ENCODE peak calls at places on chromosomes 11 and 22, in eight cellular contexts. Y is stimulated activated CD4-positive, alpha-beta T cell treated with anti-CD3 and anti-CD28 coated beads, TNF-alpha, amount 100 ng/mL, for 1 hour; Q is astrocyte; N is HEK293T; H is AG09319; U is GM12892; C is NCI-H748 treated with DMSO at 0.1 percent for 48 hours; Z is A549. W is an unnamed sample.

GRCh38 chr11:93905384-93905783 is 55.0 kb upstream of the VSTM5 start:
- DNase-seq in Y (no peak), Q (peak; percentile 64), N (no peak), H (no peak), U (no peak), C (no peak), Z (no peak), W (no peak)

GRCh38 chr11:46491661-46492331 is 100.2 kb upstream of the CHRM4 start:
- DNase-seq in Y (no peak), Q (no peak), N (no peak), H (no peak), U (no peak), C (no peak), Z (no peak), W (no peak)

GRCh38 chr11:115676768-115677167 is 172.6 kb upstream of the CADM1 start:
- DNase-seq in Y (no peak), Q (peak; percentile 92), N (no peak), H (no peak), U (no peak), C (no peak), Z (no peak), W (no peak)

GRCh38 chr22:45183974-45184373 is 20.2 kb downstream of the NUP50 start:
- DNase-seq in Y (no peak), Q (no peak), N (no peak), H (no peak), U (no peak), C (no peak), Z (no peak), W (no peak)

GRCh38 chr11:2584812-2585565 is 114.8 kb downstream of the KCNQ1OT1 start:
- DNase-seq in Y (no peak), Q (no peak), N (no peak), H (no peak), U (peak; percentile 3), C (no peak), Z (no peak), W (no peak)

GRCh38 chr11:134655189-134655937 is 243.3 kb upstream of the B3GAT1 start:
- DNase-seq in Y (no peak), Q (no peak), N (no peak), H (no peak), U (no peak), C (no peak), Z (no peak), W (no peak)

GRCh38 chr11:94794287-94795168 is 26.4 kb downstream of the AMOTL1 start:
- DNase-seq in Y (no peak), Q (peak; percentile 99), N (no peak), H (peak; percentile 71), U (no peak), C (no peak), Z (peak; percentile 19), W (no peak)

GRCh38 chr22:44019846-44020245 is 4.3 kb upstream of the PARVB start:
- DNase-seq in Y (no peak), Q (no peak), N (no peak), H (no peak), U (no peak), C (no peak), Z (no peak), W (no peak)

GRCh38 chr22:37210041-37210803 is 2.1 kb downstream of the SSTR3 start:
- DNase-seq in Y (no peak), Q (no peak), N (no peak), H (no peak), U (no peak), C (no peak), Z (no peak), W (no peak)

GRCh38 chr11:57325735-57326048 is 940 bp upstream of the TNKS1BP1 start:
- DNase-seq in Y (no peak), Q (no peak), N (peak; percentile 15), H (no peak), U (no peak), C (no peak), Z (peak; percentile 37), W (no peak)

GRCh38 chr11:111631666-111632039 is 29.4 kb downstream of the SIK2 start:
- DNase-seq in Y (no peak), Q (peak; percentile 86), N (no peak), H (peak; percentile 60), U (no peak), C (no peak), Z (no peak), W (no peak)

GRCh38 chr11:70109006-70109405 is 30.9 kb downstream of the ANO1 start:
- DNase-seq in Y (no peak), Q (peak; percentile 56), N (no peak), H (no peak), U (no peak), C (no peak), Z (no peak), W (no peak)

GRCh38 chr11:115643491-115643995 is 139.3 kb upstream of the CADM1 start:
- DNase-seq in Y (no peak), Q (no peak), N (no peak), H (no peak), U (no peak), C (no peak), Z (no peak), W (no peak)

GRCh38 chr11:111540921-111541208 is 345 bp downstream of the LAYN start:
- DNase-seq in Y (no peak), Q (no peak), N (no peak), H (no peak), U (no peak), C (no peak), Z (no peak), W (no peak)

GRCh38 chr11:74647404-74647803 is 55.0 kb downstream of the POLD3 start:
- DNase-seq in Y (no peak), Q (no peak), N (no peak), H (no peak), U (no peak), C (no peak), Z (no peak), W (no peak)

GRCh38 chr22:40002935-40003715 is 8.4 kb downstream of the FAM83F start:
- DNase-seq in Y (no peak), Q (no peak), N (no peak), H (no peak), U (no peak), C (no peak), Z (no peak), W (no peak)

GRCh38 chr22:48135641-48136040 is 1373.2 kb downstream of the TBC1D22A start:
- DNase-seq in Y (no peak), Q (no peak), N (no peak), H (no peak), U (no peak), C (peak; percentile 82), Z (no peak), W (no peak)

GRCh38 chr11:65315204-65315865 is 669 bp downstream of the CDC42EP2 start:
- DNase-seq in Y (peak; percentile 81), Q (no peak), N (peak; percentile 84), H (peak; percentile 52), U (peak; percentile 82), C (peak; percentile 57), Z (peak; percentile 78), W (peak; percentile 87)

GRCh38 chr11:5252280-5253265 is 2.0 kb downstream of the HBG2 start:
- DNase-seq in Y (no peak), Q (no peak), N (no peak), H (no peak), U (no peak), C (no peak), Z (no peak), W (no peak)

GRCh38 chr11:133508448-133508847 is 23.9 kb downstream of the OPCML start:
- DNase-seq in Y (no peak), Q (no peak), N (no peak), H (no peak), U (no peak), C (no peak), Z (no peak), W (no peak)

GRCh38 chr22:30386960-30387848 is at the start of gene RNF215:
- DNase-seq in Y (peak; percentile 74), Q (peak; percentile 21), N (peak; percentile 99), H (no peak), U (peak; percentile 93), C (peak; percentile 30), Z (peak; percentile 68), W (peak; percentile 86)

GRCh38 chr11:19344661-19345518 is 104.1 kb upstream of the E2F8 start:
- DNase-seq in Y (no peak), Q (no peak), N (peak; percentile 49), H (no peak), U (peak; percentile 48), C (peak; percentile 71), Z (peak; percentile 10), W (peak; percentile 66)

GRCh38 chr11:15276616-15277015 is 161.9 kb downstream of the INSC start:
- DNase-seq in Y (no peak), Q (no peak), N (peak; percentile 36), H (no peak), U (no peak), C (peak; percentile 42), Z (no peak), W (no peak)

GRCh38 chr22:42500164-42500835 is 19.3 kb downstream of the RRP7A start:
- DNase-seq in Y (peak; percentile 75), Q (peak; percentile 40), N (peak; percentile 31), H (peak; percentile 27), U (peak; percentile 98), C (no peak), Z (peak; percentile 85), W (peak; percentile 69)

GRCh38 chr11:116927163-116927772 is 89.8 kb upstream of the APOA1 start:
- DNase-seq in Y (no peak), Q (no peak), N (peak; percentile 31), H (no peak), U (no peak), C (no peak), Z (no peak), W (no peak)

GRCh38 chr11:11786771-11787170 is 55.0 kb upstream of the USP47 start:
- DNase-seq in Y (no peak), Q (peak; percentile 9), N (peak; percentile 27), H (peak; percentile 3), U (no peak), C (no peak), Z (peak; percentile 47), W (peak; percentile 12)

GRCh38 chr11:73252577-73253191 is 19.5 kb upstream of the P2RY6 start:
- DNase-seq in Y (no peak), Q (no peak), N (no peak), H (no peak), U (no peak), C (no peak), Z (peak; percentile 58), W (peak; percentile 73)

GRCh38 chr22:47057916-47058585 is 295.6 kb downstream of the TBC1D22A start:
- DNase-seq in Y (no peak), Q (no peak), N (no peak), H (no peak), U (no peak), C (no peak), Z (no peak), W (no peak)

GRCh38 chr11:102613455-102613854 is 11.7 kb downstream of the MMP20 start:
- DNase-seq in Y (no peak), Q (no peak), N (no peak), H (no peak), U (no peak), C (no peak), Z (no peak), W (no peak)

GRCh38 chr22:29587938-29588699 is 7.2 kb upstream of the NIPSNAP1 start:
- DNase-seq in Y (no peak), Q (peak; percentile 89), N (no peak), H (peak; percentile 75), U (no peak), C (no peak), Z (peak; percentile 54), W (no peak)

GRCh38 chr11:126815111-126815510 is 185.5 kb downstream of the KIRREL3 start:
- DNase-seq in Y (no peak), Q (peak; percentile 63), N (no peak), H (no peak), U (no peak), C (no peak), Z (no peak), W (no peak)

GRCh38 chr22:36334838-36335603 is 52.7 kb downstream of the MYH9 start:
- DNase-seq in Y (no peak), Q (peak; percentile 81), N (no peak), H (no peak), U (no peak), C (no peak), Z (no peak), W (no peak)

GRCh38 chr11:118051611-118052461 is 25.0 kb upstream of the TMPRSS4 start:
- DNase-seq in Y (peak; percentile 26), Q (no peak), N (no peak), H (no peak), U (no peak), C (no peak), Z (no peak), W (peak; percentile 25)

GRCh38 chr11:99814738-99815137 is 794.0 kb downstream of the CNTN5 start:
- DNase-seq in Y (no peak), Q (no peak), N (no peak), H (no peak), U (no peak), C (no peak), Z (peak; percentile 2), W (no peak)